ENCODE peak calls at places on chromosomes 4 and X, in nine cellular contexts. One of them, this sample, is unnamed.

GRCh38 chr4:174422893-174423256 is 99.4 kb downstream of the HPGD start:
- DNase-seq in upper lobe of right lung: no peak
- DNase-seq in naive thymus-derived CD4-positive, alpha-beta T cell: no peak
- DNase-seq in BJ: no peak
- DNase-seq in CD4-positive, alpha-beta memory T cell: no peak
- DNase-seq in CD4-positive, CD25-positive, alpha-beta regulatory T cell: no peak
- DNase-seq in endodermal cell: no peak
- DNase-seq in body of pancreas: no peak
- DNase-seq in heart right ventricle: no peak
- DNase-seq in this sample: no peak

GRCh38 chr4:80075995-80076394 is 3.0 kb upstream of the ANTXR2 start:
- DNase-seq in upper lobe of right lung: no peak
- DNase-seq in CD4-positive, CD25-positive, alpha-beta regulatory T cell: no peak
- DNase-seq in endodermal cell: no peak
- DNase-seq in CD4-positive, alpha-beta memory T cell: no peak
- DNase-seq in BJ: no peak
- DNase-seq in naive thymus-derived CD4-positive, alpha-beta T cell: no peak
- DNase-seq in body of pancreas: no peak
- DNase-seq in heart right ventricle: no peak
- DNase-seq in this sample: no peak

GRCh38 chr4:8050555-8051206 is 107.9 kb downstream of the ABLIM2 start:
- DNase-seq in endodermal cell: peak
- DNase-seq in CD4-positive, CD25-positive, alpha-beta regulatory T cell: no peak
- DNase-seq in CD4-positive, alpha-beta memory T cell: no peak
- DNase-seq in body of pancreas: peak
- DNase-seq in heart right ventricle: peak
- DNase-seq in BJ: no peak
- DNase-seq in naive thymus-derived CD4-positive, alpha-beta T cell: no peak
- DNase-seq in upper lobe of right lung: peak
- DNase-seq in this sample: no peak

GRCh38 chr4:42018451-42018850 is 28.1 kb downstream of the SLC30A9 start:
- DNase-seq in BJ: no peak
- DNase-seq in naive thymus-derived CD4-positive, alpha-beta T cell: no peak
- DNase-seq in CD4-positive, alpha-beta memory T cell: no peak
- DNase-seq in heart right ventricle: no peak
- DNase-seq in body of pancreas: no peak
- DNase-seq in CD4-positive, CD25-positive, alpha-beta regulatory T cell: no peak
- DNase-seq in endodermal cell: no peak
- DNase-seq in upper lobe of right lung: no peak
- DNase-seq in this sample: no peak

GRCh38 chrX:151984328-151984727 is 9.9 kb upstream of the GABRE start:
- DNase-seq in endodermal cell: no peak
- DNase-seq in BJ: peak
- DNase-seq in body of pancreas: no peak
- DNase-seq in heart right ventricle: no peak
- DNase-seq in CD4-positive, CD25-positive, alpha-beta regulatory T cell: no peak
- DNase-seq in CD4-positive, alpha-beta memory T cell: no peak
- DNase-seq in naive thymus-derived CD4-positive, alpha-beta T cell: no peak
- DNase-seq in upper lobe of right lung: no peak
- DNase-seq in this sample: no peak

GRCh38 chr4:25131925-25132324 is 28.3 kb downstream of the SEPSECS start:
- DNase-seq in CD4-positive, CD25-positive, alpha-beta regulatory T cell: no peak
- DNase-seq in body of pancreas: no peak
- DNase-seq in BJ: no peak
- DNase-seq in endodermal cell: no peak
- DNase-seq in naive thymus-derived CD4-positive, alpha-beta T cell: no peak
- DNase-seq in heart right ventricle: no peak
- DNase-seq in upper lobe of right lung: no peak
- DNase-seq in CD4-positive, alpha-beta memory T cell: no peak
- DNase-seq in this sample: no peak

GRCh38 chr4:151854731-151855130 is 93.9 kb upstream of the GATB start:
- DNase-seq in upper lobe of right lung: no peak
- DNase-seq in CD4-positive, alpha-beta memory T cell: no peak
- DNase-seq in body of pancreas: no peak
- DNase-seq in endodermal cell: no peak
- DNase-seq in naive thymus-derived CD4-positive, alpha-beta T cell: no peak
- DNase-seq in heart right ventricle: no peak
- DNase-seq in BJ: peak
- DNase-seq in CD4-positive, CD25-positive, alpha-beta regulatory T cell: no peak
- DNase-seq in this sample: no peak

GRCh38 chr4:65023877-65024670 is 614.8 kb upstream of the TECRL start:
- DNase-seq in BJ: no peak
- DNase-seq in CD4-positive, alpha-beta memory T cell: no peak
- DNase-seq in naive thymus-derived CD4-positive, alpha-beta T cell: no peak
- DNase-seq in CD4-positive, CD25-positive, alpha-beta regulatory T cell: no peak
- DNase-seq in endodermal cell: no peak
- DNase-seq in body of pancreas: no peak
- DNase-seq in heart right ventricle: no peak
- DNase-seq in upper lobe of right lung: no peak
- DNase-seq in this sample: no peak

GRCh38 chr4:148007789-148008188 is 275.9 kb downstream of the ARHGAP10 start:
- DNase-seq in CD4-positive, CD25-positive, alpha-beta regulatory T cell: no peak
- DNase-seq in endodermal cell: no peak
- DNase-seq in upper lobe of right lung: no peak
- DNase-seq in body of pancreas: no peak
- DNase-seq in CD4-positive, alpha-beta memory T cell: no peak
- DNase-seq in naive thymus-derived CD4-positive, alpha-beta T cell: no peak
- DNase-seq in BJ: no peak
- DNase-seq in heart right ventricle: no peak
- DNase-seq in this sample: no peak
- H3K4me3 ChIP-seq in CD4-positive, CD25-positive, alpha-beta regulatory T cell: no peak
- H3K4me3 ChIP-seq in endodermal cell: no peak
- H3K4me3 ChIP-seq in upper lobe of right lung: no peak
- H3K4me3 ChIP-seq in body of pancreas: no peak
- H3K4me3 ChIP-seq in CD4-positive, alpha-beta memory T cell: no peak
- H3K4me3 ChIP-seq in naive thymus-derived CD4-positive, alpha-beta T cell: no peak
- H3K4me3 ChIP-seq in BJ: no peak
- H3K4me3 ChIP-seq in heart right ventricle: no peak
- H3K4me3 ChIP-seq in this sample: no peak

GRCh38 chr4:19259920-19260319 is 991.8 kb upstream of the SLIT2 start:
- DNase-seq in heart right ventricle: no peak
- DNase-seq in BJ: no peak
- DNase-seq in CD4-positive, CD25-positive, alpha-beta regulatory T cell: no peak
- DNase-seq in endodermal cell: no peak
- DNase-seq in CD4-positive, alpha-beta memory T cell: no peak
- DNase-seq in naive thymus-derived CD4-positive, alpha-beta T cell: no peak
- DNase-seq in upper lobe of right lung: no peak
- DNase-seq in body of pancreas: no peak
- DNase-seq in this sample: no peak

GRCh38 chr4:19266566-19266965 is 985.1 kb upstream of the SLIT2 start:
- DNase-seq in CD4-positive, CD25-positive, alpha-beta regulatory T cell: no peak
- DNase-seq in heart right ventricle: no peak
- DNase-seq in naive thymus-derived CD4-positive, alpha-beta T cell: no peak
- DNase-seq in body of pancreas: no peak
- DNase-seq in CD4-positive, alpha-beta memory T cell: no peak
- DNase-seq in upper lobe of right lung: no peak
- DNase-seq in BJ: no peak
- DNase-seq in endodermal cell: peak
- DNase-seq in this sample: no peak

GRCh38 chr4:19256823-19257222 is 994.9 kb upstream of the SLIT2 start:
- DNase-seq in endodermal cell: no peak
- DNase-seq in heart right ventricle: no peak
- DNase-seq in body of pancreas: no peak
- DNase-seq in BJ: no peak
- DNase-seq in naive thymus-derived CD4-positive, alpha-beta T cell: no peak
- DNase-seq in CD4-positive, CD25-positive, alpha-beta regulatory T cell: no peak
- DNase-seq in CD4-positive, alpha-beta memory T cell: no peak
- DNase-seq in upper lobe of right lung: no peak
- DNase-seq in this sample: no peak

GRCh38 chr4:19262467-19262866 is 989.2 kb upstream of the SLIT2 start:
- DNase-seq in endodermal cell: no peak
- DNase-seq in BJ: no peak
- DNase-seq in naive thymus-derived CD4-positive, alpha-beta T cell: no peak
- DNase-seq in heart right ventricle: no peak
- DNase-seq in upper lobe of right lung: no peak
- DNase-seq in CD4-positive, CD25-positive, alpha-beta regulatory T cell: no peak
- DNase-seq in body of pancreas: no peak
- DNase-seq in CD4-positive, alpha-beta memory T cell: no peak
- DNase-seq in this sample: no peak
- H3K4me3 ChIP-seq in endodermal cell: no peak
- H3K4me3 ChIP-seq in BJ: no peak
- H3K4me3 ChIP-seq in naive thymus-derived CD4-positive, alpha-beta T cell: no peak
- H3K4me3 ChIP-seq in heart right ventricle: no peak
- H3K4me3 ChIP-seq in upper lobe of right lung: peak
- H3K4me3 ChIP-seq in CD4-positive, CD25-positive, alpha-beta regulatory T cell: no peak
- H3K4me3 ChIP-seq in body of pancreas: no peak
- H3K4me3 ChIP-seq in CD4-positive, alpha-beta memory T cell: no peak
- H3K4me3 ChIP-seq in this sample: no peak

GRCh38 chrX:21376636-21377035 is 2.4 kb downstream of the CNKSR2 start:
- DNase-seq in endodermal cell: no peak
- DNase-seq in upper lobe of right lung: no peak
- DNase-seq in naive thymus-derived CD4-positive, alpha-beta T cell: no peak
- DNase-seq in CD4-positive, alpha-beta memory T cell: no peak
- DNase-seq in BJ: no peak
- DNase-seq in CD4-positive, CD25-positive, alpha-beta regulatory T cell: no peak
- DNase-seq in body of pancreas: no peak
- DNase-seq in heart right ventricle: no peak
- DNase-seq in this sample: no peak

GRCh38 chrX:21373637-21374162 is 518 bp upstream of the CNKSR2 start:
- DNase-seq in CD4-positive, alpha-beta memory T cell: no peak
- DNase-seq in heart right ventricle: no peak
- DNase-seq in naive thymus-derived CD4-positive, alpha-beta T cell: no peak
- DNase-seq in BJ: no peak
- DNase-seq in endodermal cell: no peak
- DNase-seq in body of pancreas: no peak
- DNase-seq in upper lobe of right lung: peak
- DNase-seq in CD4-positive, CD25-positive, alpha-beta regulatory T cell: no peak
- DNase-seq in this sample: no peak

GRCh38 chrX:21374163-21374993 is at the start of gene CNKSR2:
- DNase-seq in CD4-positive, alpha-beta memory T cell: peak
- DNase-seq in heart right ventricle: no peak
- DNase-seq in naive thymus-derived CD4-positive, alpha-beta T cell: peak
- DNase-seq in body of pancreas: peak
- DNase-seq in BJ: no peak
- DNase-seq in upper lobe of right lung: peak
- DNase-seq in endodermal cell: peak
- DNase-seq in CD4-positive, CD25-positive, alpha-beta regulatory T cell: peak
- DNase-seq in this sample: no peak

GRCh38 chrX:21374994-21375794 is 976 bp downstream of the CNKSR2 start:
- DNase-seq in heart right ventricle: no peak
- DNase-seq in CD4-positive, CD25-positive, alpha-beta regulatory T cell: peak
- DNase-seq in CD4-positive, alpha-beta memory T cell: no peak
- DNase-seq in naive thymus-derived CD4-positive, alpha-beta T cell: peak
- DNase-seq in endodermal cell: peak
- DNase-seq in upper lobe of right lung: no peak
- DNase-seq in BJ: no peak
- DNase-seq in body of pancreas: peak
- DNase-seq in this sample: no peak

GRCh38 chrX:21375795-21376069 is 1.5 kb downstream of the CNKSR2 start:
- DNase-seq in CD4-positive, alpha-beta memory T cell: no peak
- DNase-seq in BJ: no peak
- DNase-seq in heart right ventricle: no peak
- DNase-seq in body of pancreas: no peak
- DNase-seq in CD4-positive, CD25-positive, alpha-beta regulatory T cell: no peak
- DNase-seq in endodermal cell: peak
- DNase-seq in naive thymus-derived CD4-positive, alpha-beta T cell: no peak
- DNase-seq in upper lobe of right lung: no peak
- DNase-seq in this sample: no peak
- H3K4me3 ChIP-seq in CD4-positive, alpha-beta memory T cell: no peak
- H3K4me3 ChIP-seq in BJ: no peak
- H3K4me3 ChIP-seq in heart right ventricle: peak
- H3K4me3 ChIP-seq in body of pancreas: no peak
- H3K4me3 ChIP-seq in CD4-positive, CD25-positive, alpha-beta regulatory T cell: peak
- H3K4me3 ChIP-seq in endodermal cell: peak
- H3K4me3 ChIP-seq in naive thymus-derived CD4-positive, alpha-beta T cell: peak
- H3K4me3 ChIP-seq in upper lobe of right lung: peak
- H3K4me3 ChIP-seq in this sample: no peak

DNA sequence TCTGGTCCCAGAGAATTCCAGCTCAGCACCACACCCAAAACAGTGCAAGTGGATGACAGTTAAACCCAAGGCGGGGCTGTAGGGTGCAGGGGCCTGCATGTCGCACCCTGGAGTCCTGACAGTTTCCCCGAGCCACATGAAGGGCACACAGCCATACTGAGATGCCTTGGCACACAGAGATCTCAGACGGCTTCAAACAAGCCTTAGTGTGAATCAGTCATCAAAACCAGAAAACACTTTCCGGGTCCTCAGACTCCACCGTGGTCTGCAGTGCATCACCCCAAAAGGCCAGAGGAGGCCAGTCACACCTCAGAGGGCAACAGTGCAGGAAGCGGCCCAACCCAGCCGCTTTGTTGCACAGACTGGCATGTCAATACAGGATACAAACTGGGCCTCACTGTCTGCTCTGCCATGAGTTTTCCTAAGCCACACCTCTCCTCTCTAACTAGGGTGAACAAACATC is 64.6 kb upstream of the ENPP6 start:
- DNase-seq in CD4-positive, CD25-positive, alpha-beta regulatory T cell: peak
- DNase-seq in CD4-positive, alpha-beta memory T cell: peak
- DNase-seq in heart right ventricle: no peak
- DNase-seq in naive thymus-derived CD4-positive, alpha-beta T cell: peak
- DNase-seq in endodermal cell: peak
- DNase-seq in BJ: no peak
- DNase-seq in upper lobe of right lung: peak
- DNase-seq in body of pancreas: no peak
- DNase-seq in this sample: peak
- H3K4me3 ChIP-seq in CD4-positive, CD25-positive, alpha-beta regulatory T cell: peak
- H3K4me3 ChIP-seq in CD4-positive, alpha-beta memory T cell: no peak
- H3K4me3 ChIP-seq in heart right ventricle: no peak
- H3K4me3 ChIP-seq in naive thymus-derived CD4-positive, alpha-beta T cell: no peak
- H3K4me3 ChIP-seq in endodermal cell: no peak
- H3K4me3 ChIP-seq in BJ: no peak
- H3K4me3 ChIP-seq in upper lobe of right lung: no peak
- H3K4me3 ChIP-seq in body of pancreas: no peak
- H3K4me3 ChIP-seq in this sample: no peak

GRCh38 chr4:85777908-85778808 is 303.2 kb downstream of the ARHGAP24 start:
- DNase-seq in CD4-positive, CD25-positive, alpha-beta regulatory T cell: no peak
- DNase-seq in BJ: no peak
- DNase-seq in upper lobe of right lung: no peak
- DNase-seq in naive thymus-derived CD4-positive, alpha-beta T cell: no peak
- DNase-seq in CD4-positive, alpha-beta memory T cell: no peak
- DNase-seq in body of pancreas: no peak
- DNase-seq in heart right ventricle: no peak
- DNase-seq in endodermal cell: no peak
- DNase-seq in this sample: no peak
- H3K4me3 ChIP-seq in CD4-positive, CD25-positive, alpha-beta regulatory T cell: no peak
- H3K4me3 ChIP-seq in BJ: peak
- H3K4me3 ChIP-seq in upper lobe of right lung: peak
- H3K4me3 ChIP-seq in naive thymus-derived CD4-positive, alpha-beta T cell: no peak
- H3K4me3 ChIP-seq in CD4-positive, alpha-beta memory T cell: no peak
- H3K4me3 ChIP-seq in body of pancreas: no peak
- H3K4me3 ChIP-seq in heart right ventricle: peak
- H3K4me3 ChIP-seq in endodermal cell: peak
- H3K4me3 ChIP-seq in this sample: no peak

GRCh38 chrX:66635360-66635759 is 3.5 kb downstream of the EDA2R start:
- DNase-seq in BJ: peak
- DNase-seq in endodermal cell: no peak
- DNase-seq in naive thymus-derived CD4-positive, alpha-beta T cell: no peak
- DNase-seq in heart right ventricle: no peak
- DNase-seq in CD4-positive, alpha-beta memory T cell: no peak
- DNase-seq in CD4-positive, CD25-positive, alpha-beta regulatory T cell: no peak
- DNase-seq in upper lobe of right lung: no peak
- DNase-seq in body of pancreas: no peak
- DNase-seq in this sample: no peak
- H3K4me3 ChIP-seq in BJ: no peak
- H3K4me3 ChIP-seq in endodermal cell: no peak
- H3K4me3 ChIP-seq in naive thymus-derived CD4-positive, alpha-beta T cell: no peak
- H3K4me3 ChIP-seq in heart right ventricle: no peak
- H3K4me3 ChIP-seq in CD4-positive, alpha-beta memory T cell: no peak
- H3K4me3 ChIP-seq in CD4-positive, CD25-positive, alpha-beta regulatory T cell: no peak
- H3K4me3 ChIP-seq in upper lobe of right lung: no peak
- H3K4me3 ChIP-seq in body of pancreas: no peak
- H3K4me3 ChIP-seq in this sample: no peak

This sample was measured in Jurkat, Clone E6-1.